ENCODE peak calls at places on chromosomes 11 and 22, in eight cellular contexts. A is effector memory CD8-positive, alpha-beta T cell; I is CD8-positive, alpha-beta T cell; T is HT1080; N is AG04450; X is left ventricle myocardium inferior; P is tibial artery; U is cardiac fibroblast. V is an unnamed sample.

GRCh38 chr22:46028069-46028991 is 51.4 kb upstream of the WNT7B start:
- DNase-seq in X (peak; percentile 16), T (no peak), U (no peak), P (peak; percentile 66), N (no peak), A (no peak), I (no peak), V (no peak)

GRCh38 chr11:31499576-31500178 is 9.7 kb downstream of the IMMP1L start:
- DNase-seq in T (no peak), X (no peak), I (no peak), N (no peak), A (no peak), P (no peak), U (peak; percentile 53), V (no peak)

GRCh38 chr11:120079750-120080610 is 57.9 kb downstream of the TRIM29 start:
- DNase-seq in N (no peak), X (peak; percentile 19), I (peak; percentile 32), A (no peak), P (no peak), U (no peak), T (no peak), V (peak; percentile 34)

GRCh38 chr11:64883575-64883974 is 5.2 kb upstream of the EHD1 start:
- DNase-seq in X (no peak), P (no peak), N (no peak), U (no peak), I (no peak), A (no peak), T (no peak), V (no peak)

GRCh38 chr11:111977141-111978027 is 40.2 kb downstream of the DIXDC1 start:
- DNase-seq in U (peak; percentile 31), N (no peak), P (peak; percentile 93), X (peak; percentile 72), I (peak; percentile 15), A (no peak), T (no peak), V (no peak)

GRCh38 chr22:41290262-41291221 is 4.6 kb upstream of the RANGAP1 start:
- DNase-seq in X (no peak), P (no peak), I (no peak), U (peak; percentile 94), A (no peak), N (peak; percentile 72), T (peak; percentile 77), V (peak; percentile 64)

GRCh38 chr11:123797065-123797940 is 8.8 kb downstream of the OR6M1 start:
- DNase-seq in U (no peak), I (no peak), X (no peak), T (no peak), N (no peak), P (no peak), A (no peak), V (no peak)

GRCh38 chr11:73439002-73439843 is 63.0 kb downstream of the RELT start:
- DNase-seq in N (no peak), U (no peak), P (no peak), T (no peak), A (no peak), X (no peak), I (no peak), V (peak; percentile 45)

GRCh38 chr22:39457546-39458442 is 982 bp downstream of the MGAT3 start:
- DNase-seq in I (no peak), X (no peak), U (no peak), A (no peak), P (no peak), N (no peak), T (no peak), V (no peak)

GRCh38 chr11:45872513-45873356 is 12.7 kb upstream of the MAPK8IP1 start:
- DNase-seq in N (peak; percentile 61), A (no peak), U (peak; percentile 84), X (no peak), P (no peak), I (peak; percentile 16), T (peak; percentile 95), V (peak; percentile 29)

GRCh38 chr22:49969751-49970527 is 9.4 kb downstream of the PIM3 start:
- DNase-seq in N (no peak), P (peak; percentile 67), I (no peak), X (peak; percentile 13), U (no peak), A (no peak), T (no peak), V (no peak)

GRCh38 chr11:113690619-113691569 is 15.2 kb downstream of the TMPRSS5 start:
- DNase-seq in P (peak; percentile 70), X (no peak), T (peak; percentile 96), A (no peak), U (peak; percentile 71), N (no peak), I (no peak), V (peak; percentile 13)

GRCh38 chr11:116874251-116874650 is 36.8 kb upstream of the APOA1 start:
- DNase-seq in P (no peak), T (no peak), N (no peak), I (no peak), U (no peak), X (no peak), A (no peak), V (no peak)

GRCh38 chr11:120147950-120148270 is 10.0 kb upstream of the TRIM29 start:
- DNase-seq in A (no peak), N (no peak), X (no peak), T (no peak), U (no peak), I (no peak), P (peak; percentile 16), V (no peak)

GRCh38 chr22:33986167-33986771 is 66.0 kb upstream of the LARGE1 start:
- DNase-seq in P (no peak), N (no peak), X (no peak), A (no peak), T (no peak), I (no peak), U (no peak), V (no peak)

GRCh38 chr11:1783725-1784529 is 20.2 kb upstream of the CTSD start:
- DNase-seq in X (no peak), A (no peak), U (no peak), N (no peak), I (no peak), T (no peak), P (peak; percentile 60), V (no peak)

GRCh38 chr22:17159504-17159951 is 451 bp upstream of the HDHD5 start:
- DNase-seq in T (peak; percentile 11), N (no peak), A (peak; percentile 4), U (peak; percentile 60), I (peak; percentile 30), X (peak; percentile 43), P (no peak), V (no peak)

GRCh38 chr11:64719406-64719805 is 3.6 kb downstream of the NRXN2 start:
- DNase-seq in P (no peak), I (no peak), U (no peak), A (no peak), T (no peak), X (no peak), N (no peak), V (no peak)

GRCh38 chr11:5719703-5720495 is 16.3 kb upstream of the OR56B1 start:
- DNase-seq in I (no peak), U (peak; percentile 36), P (no peak), N (no peak), A (no peak), X (no peak), T (no peak), V (no peak)

GRCh38 chr11:106601637-106602297 is 416.5 kb downstream of the GUCY1A2 start:
- DNase-seq in T (no peak), N (no peak), P (no peak), A (no peak), U (no peak), I (no peak), X (no peak), V (no peak)

GRCh38 chr22:24417901-24418641 is 9.3 kb upstream of the ADORA2A start:
- DNase-seq in A (no peak), X (no peak), T (peak; percentile 33), P (no peak), N (no peak), U (peak; percentile 69), I (no peak), V (no peak)

GRCh38 chr22:44972363-44973083 is 37.3 kb downstream of the PHF21B start:
- DNase-seq in A (no peak), T (peak; percentile 13), P (no peak), N (no peak), X (no peak), U (no peak), I (no peak), V (no peak)

GRCh38 chr22:17787159-17788022 is 13.1 kb upstream of the BID start:
- DNase-seq in N (no peak), U (peak; percentile 50), P (no peak), A (no peak), X (no peak), T (no peak), I (no peak), V (no peak)

GRCh38 chr11:86802601-86803051 is 2.3 kb downstream of the PRSS23 start:
- DNase-seq in U (peak; percentile 73), N (no peak), T (peak; percentile 84), P (no peak), A (no peak), X (no peak), I (no peak), V (peak; percentile 40)

GRCh38 chr11:91707652-91708051 is 517.0 kb upstream of the FAT3 start:
- DNase-seq in A (no peak), T (no peak), N (no peak), P (no peak), U (no peak), I (no peak), X (no peak), V (no peak)

GRCh38 chr22:41966607-41967240 is 2.5 kb upstream of the SEPTIN3 start:
- DNase-seq in N (peak; percentile 61), U (peak; percentile 95), X (no peak), I (peak; percentile 33), A (no peak), T (peak; percentile 94), P (no peak), V (peak; percentile 52)

GRCh38 chr11:120816711-120817110 is 207.2 kb upstream of the TBCEL start:
- DNase-seq in P (no peak), I (no peak), T (no peak), X (no peak), A (no peak), U (no peak), N (no peak), V (no peak)

GRCh38 chr22:42684462-42685195 is 35.4 kb upstream of the CYB5R3 start:
- DNase-seq in P (peak; percentile 67), A (no peak), X (no peak), N (no peak), U (no peak), T (no peak), I (no peak), V (no peak)

GRCh38 chr11:35040221-35040942 is 98.6 kb upstream of the CD44 start:
- DNase-seq in T (peak; percentile 97), U (peak; percentile 77), X (no peak), N (no peak), P (no peak), A (peak; percentile 59), I (peak; percentile 59), V (no peak)

GRCh38 chr11:58811499-58811898 is 33.0 kb downstream of the GLYATL2 start:
- DNase-seq in T (no peak), X (no peak), A (no peak), U (no peak), P (no peak), N (no peak), I (no peak), V (no peak)

GRCh38 chr11:71305451-71306125 is 53.2 kb upstream of the SHANK2 start:
- DNase-seq in A (no peak), T (peak; percentile 9), X (no peak), I (no peak), U (no peak), P (peak; percentile 23), N (no peak), V (no peak)

GRCh38 chr11:69167130-69167915 is 11.6 kb downstream of the SMIM38 start:
- DNase-seq in N (no peak), I (no peak), P (no peak), T (no peak), A (no peak), U (no peak), X (no peak), V (no peak)

GRCh38 chr11:75152651-75153553 is 2.0 kb downstream of the SLCO2B1 start:
- DNase-seq in U (no peak), A (no peak), P (no peak), I (no peak), X (no peak), T (no peak), N (no peak), V (no peak)

GRCh38 chr11:46260161-46260560 is 17.3 kb upstream of the CREB3L1 start:
- DNase-seq in A (no peak), P (peak; percentile 17), X (no peak), I (no peak), U (no peak), T (no peak), N (no peak), V (no peak)

V was measured in HepG2.